ENCODE peak calls at places on chromosomes 11 and 22, in ten cellular contexts. T, V, L, Z, U, R, B, D, I and H are unnamed samples.
A peak's percentile ranks its signal among the peaks of the same experiment; 100 is the strongest.

GRCh38 chr11:125057370-125058060 is 5.6 kb upstream of the SLC37A2 start:
- DNase-seq in T (no peak), V (no peak), L (no peak), Z (no peak), U (no peak), R (no peak), B (no peak), D (no peak), I (no peak), H (no peak)

GRCh38 chr11:36622431-36623136 is 24.5 kb upstream of the RAG2 start:
- DNase-seq in T (peak; percentile 80), V (peak; percentile 15), L (no peak), Z (peak; percentile 36), U (no peak), R (peak; percentile 6), B (no peak), D (no peak), I (no peak), H (peak; percentile 68)

GRCh38 chr11:111335124-111335535 is 36.8 kb downstream of the POU2AF3 start:
- DNase-seq in T (no peak), V (no peak), L (no peak), Z (no peak), U (no peak), R (no peak), B (no peak), D (no peak), I (no peak), H (no peak)

GRCh38 chr11:133906241-133906640 is 50.5 kb downstream of the IGSF9B start:
- DNase-seq in T (no peak), V (no peak), L (no peak), Z (no peak), U (no peak), R (no peak), B (no peak), D (no peak), I (no peak), H (no peak)

GRCh38 chr11:118923721-118924587 is 1.8 kb downstream of the BCL9L start:
- DNase-seq in T (peak; percentile 37), V (no peak), L (no peak), Z (no peak), U (peak; percentile 49), R (no peak), B (no peak), D (peak; percentile 61), I (no peak), H (no peak)

GRCh38 chr11:44916797-44917196 is 33.9 kb downstream of the TP53I11 start:
- DNase-seq in T (no peak), V (peak; percentile 9), L (no peak), Z (no peak), U (no peak), R (no peak), B (no peak), D (no peak), I (no peak), H (no peak)

GRCh38 chr11:69475141-69475865 is 6.2 kb upstream of the LINC01488 start:
- DNase-seq in T (no peak), V (no peak), L (no peak), Z (no peak), U (no peak), R (no peak), B (no peak), D (no peak), I (no peak), H (no peak)

GRCh38 chr11:70077411-70078094 is 564 bp upstream of the ANO1 start:
- DNase-seq in T (no peak), V (no peak), L (no peak), Z (no peak), U (no peak), R (peak; percentile 40), B (no peak), D (no peak), I (no peak), H (no peak)

GRCh38 chr11:65498042-65498726 is 661 bp upstream of the MALAT1 start:
- DNase-seq in T (peak; percentile 80), V (peak; percentile 37), L (no peak), Z (peak; percentile 81), U (peak; percentile 81), R (peak; percentile 72), B (peak; percentile 68), D (no peak), I (no peak), H (peak; percentile 76)

GRCh38 chr11:109869536-109869935 is 223.7 kb upstream of the ZC3H12C start:
- DNase-seq in T (no peak), V (no peak), L (no peak), Z (no peak), U (no peak), R (no peak), B (no peak), D (no peak), I (no peak), H (no peak)

GRCh38 chr11:130999086-130999485 is 82.8 kb upstream of the SNX19 start:
- DNase-seq in T (no peak), V (no peak), L (no peak), Z (peak; percentile 73), U (no peak), R (no peak), B (no peak), D (no peak), I (no peak), H (no peak)

GRCh38 chr11:94400839-94401772 is at the start of gene GPR83:
- DNase-seq in T (no peak), V (no peak), L (peak; percentile 21), Z (peak; percentile 2), U (no peak), R (peak; percentile 75), B (no peak), D (no peak), I (no peak), H (no peak)

GRCh38 chr22:32631507-32632245 is 157.1 kb downstream of the FBXO7 start:
- DNase-seq in T (no peak), V (no peak), L (no peak), Z (no peak), U (no peak), R (no peak), B (no peak), D (no peak), I (no peak), H (no peak)

GRCh38 chr11:11250470-11250869 is 102.6 kb downstream of the CSNK2A3 start:
- DNase-seq in T (no peak), V (no peak), L (no peak), Z (no peak), U (no peak), R (no peak), B (no peak), D (no peak), I (no peak), H (no peak)

GRCh38 chr11:129145276-129145675 is 46.8 kb downstream of the ARHGAP32 start:
- DNase-seq in T (no peak), V (no peak), L (no peak), Z (no peak), U (no peak), R (no peak), B (no peak), D (no peak), I (no peak), H (no peak)

GRCh38 chr11:77082838-77083552 is 16.2 kb downstream of the CAPN5 start:
- DNase-seq in T (no peak), V (no peak), L (peak; percentile 54), Z (peak; percentile 84), U (peak; percentile 82), R (no peak), B (peak; percentile 52), D (no peak), I (no peak), H (peak; percentile 84)

GRCh38 chr22:39527481-39527961 is 5.0 kb downstream of the RPS19BP1 start:
- DNase-seq in T (peak; percentile 65), V (no peak), L (no peak), Z (no peak), U (no peak), R (peak; percentile 51), B (no peak), D (peak; percentile 85), I (no peak), H (no peak)

GRCh38 chr11:111525456-111525855 is 10.9 kb downstream of the HOATZ start:
- DNase-seq in T (no peak), V (no peak), L (no peak), Z (no peak), U (no peak), R (no peak), B (no peak), D (no peak), I (no peak), H (no peak)

GRCh38 chr11:12693485-12694181 is 19.4 kb downstream of the TEAD1 start:
- DNase-seq in T (no peak), V (peak; percentile 65), L (no peak), Z (peak; percentile 96), U (no peak), R (no peak), B (peak; percentile 8), D (peak; percentile 57), I (no peak), H (peak; percentile 71)

GRCh38 chr11:3994030-3994640 is 100.5 kb upstream of the RRM1 start:
- DNase-seq in T (no peak), V (no peak), L (no peak), Z (no peak), U (no peak), R (no peak), B (no peak), D (no peak), I (no peak), H (no peak)

GRCh38 chr22:38455530-38456271 is 702 bp upstream of the KCNJ4 start:
- DNase-seq in T (no peak), V (no peak), L (peak; percentile 66), Z (peak; percentile 45), U (no peak), R (peak; percentile 76), B (peak; percentile 36), D (no peak), I (peak; percentile 81), H (peak; percentile 37)

GRCh38 chr22:43159484-43160178 is 8.3 kb downstream of the TSPO start:
- DNase-seq in T (no peak), V (no peak), L (no peak), Z (peak; percentile 23), U (no peak), R (peak; percentile 76), B (no peak), D (peak; percentile 96), I (peak; percentile 49), H (no peak)

GRCh38 chr11:131025020-131025419 is 108.7 kb upstream of the SNX19 start:
- DNase-seq in T (peak; percentile 8), V (no peak), L (no peak), Z (peak; percentile 57), U (no peak), R (peak; percentile 85), B (no peak), D (no peak), I (no peak), H (no peak)

GRCh38 chr11:43984519-43985385 is 42.3 kb downstream of the C11orf96 start:
- DNase-seq in T (no peak), V (no peak), L (peak; percentile 34), Z (no peak), U (no peak), R (no peak), B (no peak), D (no peak), I (peak; percentile 39), H (no peak)

GRCh38 chr22:19806213-19807160 is 45.9 kb downstream of the TBX1 start:
- DNase-seq in T (no peak), V (no peak), L (peak; percentile 15), Z (no peak), U (no peak), R (no peak), B (no peak), D (peak; percentile 92), I (peak; percentile 39), H (no peak)

GRCh38 chr11:22879615-22880014 is 19.3 kb upstream of the CCDC179 start:
- DNase-seq in T (no peak), V (no peak), L (no peak), Z (peak; percentile 35), U (no peak), R (no peak), B (no peak), D (no peak), I (no peak), H (no peak)

GRCh38 chr22:23264610-23265388 is 84.5 kb downstream of the BCR start:
- DNase-seq in T (no peak), V (no peak), L (no peak), Z (no peak), U (no peak), R (no peak), B (no peak), D (no peak), I (no peak), H (no peak)

GRCh38 chr22:23163665-23164064 is 16.6 kb upstream of the BCR start:
- DNase-seq in T (no peak), V (no peak), L (peak; percentile 50), Z (peak; percentile 63), U (no peak), R (no peak), B (no peak), D (no peak), I (no peak), H (no peak)